ENCODE peak calls at places on chromosomes 5 and 9, in eight cellular contexts. One of them, this sample, is unnamed.

GRCh38 chr9:75001719-75002421 is 26.2 kb downstream of the CARNMT1 start:
- DNase-seq in PC-9: peak; percentile 63
- DNase-seq in lung: no peak
- DNase-seq in prostate gland: peak; percentile 45
- DNase-seq in OCI-LY7: peak; percentile 84
- DNase-seq in fibroblast of mammary gland: peak; percentile 91
- DNase-seq in IMR-90: peak; percentile 91
- DNase-seq in left lung: no peak
- DNase-seq in this sample: peak; percentile 89

GRCh38 chr9:115891929-115892328 is 261.7 kb upstream of the PAPPA start:
- DNase-seq in PC-9: no peak
- DNase-seq in lung: no peak
- DNase-seq in prostate gland: no peak
- DNase-seq in OCI-LY7: no peak
- DNase-seq in fibroblast of mammary gland: peak; percentile 93
- DNase-seq in IMR-90: peak; percentile 86
- DNase-seq in left lung: no peak
- DNase-seq in this sample: peak; percentile 36

GRCh38 chr9:136902259-136902821 is 16.0 kb downstream of the TRAF2 start:
- DNase-seq in PC-9: peak; percentile 84
- DNase-seq in lung: peak; percentile 85
- DNase-seq in prostate gland: peak; percentile 85
- DNase-seq in OCI-LY7: no peak
- DNase-seq in fibroblast of mammary gland: peak; percentile 58
- DNase-seq in IMR-90: peak; percentile 86
- DNase-seq in left lung: peak; percentile 89
- DNase-seq in this sample: peak; percentile 91

GRCh38 chr5:43348207-43348606 is 35.0 kb upstream of the HMGCS1 start:
- DNase-seq in PC-9: no peak
- DNase-seq in lung: no peak
- DNase-seq in prostate gland: no peak
- DNase-seq in OCI-LY7: no peak
- DNase-seq in fibroblast of mammary gland: no peak
- DNase-seq in IMR-90: no peak
- DNase-seq in left lung: no peak
- DNase-seq in this sample: no peak

GRCh38 chr9:133108794-133109641 is 12.0 kb downstream of the RALGDS start:
- DNase-seq in PC-9: no peak
- DNase-seq in lung: no peak
- DNase-seq in prostate gland: no peak
- DNase-seq in OCI-LY7: no peak
- DNase-seq in fibroblast of mammary gland: no peak
- DNase-seq in IMR-90: no peak
- DNase-seq in left lung: peak; percentile 26
- DNase-seq in this sample: no peak

GRCh38 chr5:111548992-111549649 is 36.8 kb upstream of the STARD4 start:
- DNase-seq in PC-9: no peak
- DNase-seq in lung: no peak
- DNase-seq in prostate gland: no peak
- DNase-seq in OCI-LY7: no peak
- DNase-seq in fibroblast of mammary gland: no peak
- DNase-seq in IMR-90: peak; percentile 38
- DNase-seq in left lung: no peak
- DNase-seq in this sample: no peak

GRCh38 chr9:28598396-28598795 is 1025.1 kb upstream of the C9orf72 start:
- DNase-seq in PC-9: no peak
- DNase-seq in lung: no peak
- DNase-seq in prostate gland: no peak
- DNase-seq in OCI-LY7: no peak
- DNase-seq in fibroblast of mammary gland: no peak
- DNase-seq in IMR-90: no peak
- DNase-seq in left lung: no peak
- DNase-seq in this sample: no peak

GRCh38 chr5:125258610-125259009 is 512.2 kb upstream of the ZNF608 start:
- DNase-seq in PC-9: no peak
- DNase-seq in lung: no peak
- DNase-seq in prostate gland: no peak
- DNase-seq in OCI-LY7: no peak
- DNase-seq in fibroblast of mammary gland: no peak
- DNase-seq in IMR-90: no peak
- DNase-seq in left lung: no peak
- DNase-seq in this sample: no peak

GRCh38 chr5:2738700-2739359 is 12.6 kb downstream of the IRX2 start:
- DNase-seq in PC-9: no peak
- DNase-seq in lung: no peak
- DNase-seq in prostate gland: no peak
- DNase-seq in OCI-LY7: no peak
- DNase-seq in fibroblast of mammary gland: no peak
- DNase-seq in IMR-90: no peak
- DNase-seq in left lung: no peak
- DNase-seq in this sample: no peak

GRCh38 chr9:131476777-131477345 is 25.9 kb upstream of the POMT1 start:
- DNase-seq in PC-9: no peak
- DNase-seq in lung: no peak
- DNase-seq in prostate gland: no peak
- DNase-seq in OCI-LY7: no peak
- DNase-seq in fibroblast of mammary gland: no peak
- DNase-seq in IMR-90: no peak
- DNase-seq in left lung: no peak
- DNase-seq in this sample: no peak

GRCh38 chr5:52007230-52007858 is 624.1 kb downstream of the ISL1 start:
- DNase-seq in PC-9: no peak
- DNase-seq in lung: no peak
- DNase-seq in prostate gland: peak; percentile 13
- DNase-seq in OCI-LY7: peak; percentile 38
- DNase-seq in fibroblast of mammary gland: peak; percentile 48
- DNase-seq in IMR-90: peak; percentile 38
- DNase-seq in left lung: no peak
- DNase-seq in this sample: peak; percentile 68

GRCh38 chr9:79581794-79582193 is 10.0 kb downstream of the TLE4 start:
- DNase-seq in PC-9: no peak
- DNase-seq in lung: no peak
- DNase-seq in prostate gland: no peak
- DNase-seq in OCI-LY7: no peak
- DNase-seq in fibroblast of mammary gland: peak; percentile 85
- DNase-seq in IMR-90: peak; percentile 94
- DNase-seq in left lung: no peak
- DNase-seq in this sample: peak; percentile 79

GRCh38 chr9:102225806-102226441 is 487.5 kb upstream of the GRIN3A start:
- DNase-seq in PC-9: no peak
- DNase-seq in lung: no peak
- DNase-seq in prostate gland: no peak
- DNase-seq in OCI-LY7: no peak
- DNase-seq in fibroblast of mammary gland: no peak
- DNase-seq in IMR-90: no peak
- DNase-seq in left lung: no peak
- DNase-seq in this sample: no peak

GRCh38 chr5:53895091-53895683 is 334.7 kb downstream of the NDUFS4 start:
- DNase-seq in PC-9: no peak
- DNase-seq in lung: no peak
- DNase-seq in prostate gland: no peak
- DNase-seq in OCI-LY7: no peak
- DNase-seq in fibroblast of mammary gland: no peak
- DNase-seq in IMR-90: no peak
- DNase-seq in left lung: no peak
- DNase-seq in this sample: no peak

GRCh38 chr9:37046683-37047082 is 12.6 kb upstream of the PAX5 start:
- DNase-seq in PC-9: no peak
- DNase-seq in lung: no peak
- DNase-seq in prostate gland: no peak
- DNase-seq in OCI-LY7: no peak
- DNase-seq in fibroblast of mammary gland: no peak
- DNase-seq in IMR-90: no peak
- DNase-seq in left lung: no peak
- DNase-seq in this sample: no peak

GRCh38 chr5:56460681-56461191 is 227.6 kb upstream of the ANKRD55 start:
- DNase-seq in PC-9: no peak
- DNase-seq in lung: no peak
- DNase-seq in prostate gland: peak; percentile 75
- DNase-seq in OCI-LY7: no peak
- DNase-seq in fibroblast of mammary gland: no peak
- DNase-seq in IMR-90: no peak
- DNase-seq in left lung: no peak
- DNase-seq in this sample: no peak

GRCh38 chr5:113230711-113231652 is 203.8 kb downstream of the TSSK1B start:
- DNase-seq in PC-9: no peak
- DNase-seq in lung: no peak
- DNase-seq in prostate gland: no peak
- DNase-seq in OCI-LY7: no peak
- DNase-seq in fibroblast of mammary gland: peak; percentile 79
- DNase-seq in IMR-90: peak; percentile 56
- DNase-seq in left lung: no peak
- DNase-seq in this sample: peak; percentile 86
- H3K4me3 ChIP-seq in PC-9: no peak overlapping the region
- H3K4me3 ChIP-seq in lung: no peak overlapping the region
- H3K4me3 ChIP-seq in prostate gland: no peak overlapping the region
- H3K4me3 ChIP-seq in OCI-LY7: no peak overlapping the region
- H3K4me3 ChIP-seq in fibroblast of mammary gland: no peak overlapping the region
- H3K4me3 ChIP-seq in IMR-90: no peak overlapping the region
- H3K4me3 ChIP-seq in left lung: no peak overlapping the region
- H3K4me3 ChIP-seq in this sample: no peak overlapping the region

GRCh38 chr5:181111010-181111409 is 20.0 kb downstream of the OR2V1 start:
- DNase-seq in PC-9: no peak
- DNase-seq in lung: no peak
- DNase-seq in prostate gland: no peak
- DNase-seq in OCI-LY7: no peak
- DNase-seq in fibroblast of mammary gland: no peak
- DNase-seq in IMR-90: no peak
- DNase-seq in left lung: no peak
- DNase-seq in this sample: no peak

GRCh38 chr5:181108578-181109165 is 22.3 kb downstream of the OR2V1 start:
- DNase-seq in PC-9: no peak
- DNase-seq in lung: no peak
- DNase-seq in prostate gland: no peak
- DNase-seq in OCI-LY7: no peak
- DNase-seq in fibroblast of mammary gland: no peak
- DNase-seq in IMR-90: no peak
- DNase-seq in left lung: no peak
- DNase-seq in this sample: no peak

GRCh38 chr5:181109489-181110013 is 21.4 kb downstream of the OR2V1 start:
- DNase-seq in PC-9: no peak
- DNase-seq in lung: no peak
- DNase-seq in prostate gland: no peak
- DNase-seq in OCI-LY7: no peak
- DNase-seq in fibroblast of mammary gland: no peak
- DNase-seq in IMR-90: no peak
- DNase-seq in left lung: no peak
- DNase-seq in this sample: no peak

DNA sequence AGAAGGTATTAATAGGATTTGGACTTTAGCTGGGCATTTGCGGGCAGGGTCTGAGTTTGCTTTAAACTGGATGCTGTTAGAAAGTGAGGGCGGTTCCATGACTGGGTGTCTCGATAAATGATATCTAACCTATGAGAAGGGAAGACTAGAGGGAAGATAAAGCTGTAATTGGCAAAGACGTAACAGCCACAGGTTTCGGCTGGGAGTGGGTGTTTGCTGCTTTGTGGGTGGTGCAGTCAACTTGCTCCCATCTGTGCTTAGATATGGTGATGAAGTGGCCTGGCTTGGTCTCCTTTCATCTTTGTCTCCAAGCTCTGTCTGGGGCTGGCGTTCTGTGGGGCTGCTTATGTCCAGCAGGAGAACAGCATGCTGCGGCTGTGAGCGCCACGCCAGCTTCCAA is 23.3 kb downstream of the OR2V1 start:
- DNase-seq in PC-9: no peak
- DNase-seq in lung: no peak
- DNase-seq in prostate gland: no peak
- DNase-seq in OCI-LY7: no peak
- DNase-seq in fibroblast of mammary gland: no peak
- DNase-seq in IMR-90: no peak
- DNase-seq in left lung: no peak
- DNase-seq in this sample: no peak
- TF ChIP-seq CTCF in PC-9: no peak
- TF ChIP-seq CTCF in lung: no peak
- TF ChIP-seq CTCF in prostate gland: no peak
- TF ChIP-seq CTCF in OCI-LY7: no peak
- TF ChIP-seq CTCF in fibroblast of mammary gland: no peak
- TF ChIP-seq CTCF in IMR-90: no peak
- TF ChIP-seq CTCF in left lung: no peak
- TF ChIP-seq CTCF in this sample: no peak

GRCh38 chr9:14400658-14400995 is 86.7 kb upstream of the NFIB start:
- DNase-seq in PC-9: no peak
- DNase-seq in lung: peak; percentile 52
- DNase-seq in prostate gland: no peak
- DNase-seq in OCI-LY7: peak; percentile 8
- DNase-seq in fibroblast of mammary gland: peak; percentile 95
- DNase-seq in IMR-90: peak; percentile 58
- DNase-seq in left lung: no peak
- DNase-seq in this sample: peak; percentile 76

GRCh38 chr9:14396171-14396570 is 82.2 kb upstream of the NFIB start:
- DNase-seq in PC-9: no peak
- DNase-seq in lung: no peak
- DNase-seq in prostate gland: no peak
- DNase-seq in OCI-LY7: no peak
- DNase-seq in fibroblast of mammary gland: no peak
- DNase-seq in IMR-90: no peak
- DNase-seq in left lung: no peak
- DNase-seq in this sample: no peak

GRCh38 chr9:14395300-14396082 is 81.5 kb upstream of the NFIB start:
- DNase-seq in PC-9: no peak
- DNase-seq in lung: no peak
- DNase-seq in prostate gland: no peak
- DNase-seq in OCI-LY7: no peak
- DNase-seq in fibroblast of mammary gland: no peak
- DNase-seq in IMR-90: no peak
- DNase-seq in left lung: no peak
- DNase-seq in this sample: no peak

GRCh38 chr9:14403112-14403511 is 89.2 kb upstream of the NFIB start:
- DNase-seq in PC-9: no peak
- DNase-seq in lung: no peak
- DNase-seq in prostate gland: no peak
- DNase-seq in OCI-LY7: no peak
- DNase-seq in fibroblast of mammary gland: no peak
- DNase-seq in IMR-90: no peak
- DNase-seq in left lung: no peak
- DNase-seq in this sample: no peak

GRCh38 chr9:14399736-14400657 is 86.1 kb upstream of the NFIB start:
- DNase-seq in PC-9: no peak
- DNase-seq in lung: no peak
- DNase-seq in prostate gland: no peak
- DNase-seq in OCI-LY7: no peak
- DNase-seq in fibroblast of mammary gland: no peak
- DNase-seq in IMR-90: no peak
- DNase-seq in left lung: no peak
- DNase-seq in this sample: no peak
- H3K4me3 ChIP-seq in PC-9: no peak overlapping the region
- H3K4me3 ChIP-seq in lung: no peak overlapping the region
- H3K4me3 ChIP-seq in prostate gland: no peak overlapping the region
- H3K4me3 ChIP-seq in OCI-LY7: no peak overlapping the region
- H3K4me3 ChIP-seq in fibroblast of mammary gland: no peak overlapping the region
- H3K4me3 ChIP-seq in IMR-90: no peak overlapping the region
- H3K4me3 ChIP-seq in left lung: no peak overlapping the region
- H3K4me3 ChIP-seq in this sample: no peak overlapping the region

DNA sequence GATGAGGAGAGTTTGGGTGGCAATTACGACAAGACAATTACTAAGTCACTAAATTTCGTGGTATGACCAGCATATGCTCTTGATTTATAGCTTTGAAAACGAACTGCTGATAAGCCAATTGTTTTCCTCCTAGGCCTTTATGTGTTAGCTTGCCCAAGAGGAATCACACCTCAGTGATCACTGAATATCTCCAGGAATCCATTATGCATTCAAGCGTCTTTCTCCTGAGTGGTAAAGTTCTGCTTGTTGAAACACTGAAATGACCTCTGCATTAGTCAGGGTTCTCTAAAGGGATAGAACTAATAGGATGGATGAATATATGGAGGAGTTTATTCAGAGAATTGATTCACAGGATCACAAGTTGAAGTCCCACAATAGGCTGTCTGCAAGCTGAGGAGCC is 677.7 kb upstream of the MEF2C start:
- DNase-seq in PC-9: no peak
- DNase-seq in lung: no peak
- DNase-seq in prostate gland: no peak
- DNase-seq in OCI-LY7: no peak
- DNase-seq in fibroblast of mammary gland: no peak
- DNase-seq in IMR-90: no peak
- DNase-seq in left lung: no peak
- DNase-seq in this sample: no peak
- TF ChIP-seq CTCF in PC-9: no peak
- TF ChIP-seq CTCF in lung: no peak
- TF ChIP-seq CTCF in prostate gland: no peak
- TF ChIP-seq CTCF in OCI-LY7: no peak
- TF ChIP-seq CTCF in fibroblast of mammary gland: no peak
- TF ChIP-seq CTCF in IMR-90: no peak
- TF ChIP-seq CTCF in left lung: no peak
- TF ChIP-seq CTCF in this sample: no peak

This sample was measured in epithelial cell of esophagus.